ENCODE peak calls at places on chromosomes 11 and 22, in four cellular contexts. One of them, this sample, is unnamed. For H3K4me1, the result is how much of the 10 kb centered on the place peaks cover.

GRCh38 chr11:133228406-133229330 is 303.6 kb downstream of the OPCML start:
- DNase-seq in mucosa of descending colon: no peak
- DNase-seq in heart right ventricle: no peak
- DNase-seq in cardiac muscle cell: no peak
- DNase-seq in this sample: no peak

GRCh38 chr11:38014405-38014804 is 1416.4 kb upstream of the RAG2 start:
- DNase-seq in mucosa of descending colon: no peak
- DNase-seq in cardiac muscle cell: peak
- DNase-seq in heart right ventricle: no peak
- DNase-seq in this sample: no peak

GRCh38 chr11:71934213-71934612 is 5.4 kb downstream of the RNF121 start:
- DNase-seq in heart right ventricle: no peak
- DNase-seq in mucosa of descending colon: no peak
- DNase-seq in cardiac muscle cell: no peak
- DNase-seq in this sample: no peak

GRCh38 chr22:39178206-39179111 is 26.0 kb upstream of the CBX7 start:
- DNase-seq in heart right ventricle: no peak
- DNase-seq in cardiac muscle cell: peak
- DNase-seq in mucosa of descending colon: no peak
- DNase-seq in this sample: no peak

GRCh38 chr11:8608646-8609045 is 14.6 kb upstream of the STK33 start:
- DNase-seq in cardiac muscle cell: peak
- DNase-seq in mucosa of descending colon: no peak
- DNase-seq in heart right ventricle: no peak
- DNase-seq in this sample: peak

GRCh38 chr11:45083544-45084087 is 62.8 kb upstream of the PRDM11 start:
- DNase-seq in heart right ventricle: no peak
- DNase-seq in mucosa of descending colon: no peak
- DNase-seq in cardiac muscle cell: no peak
- DNase-seq in this sample: no peak

GRCh38 chr22:49977578-49977977 is 17.0 kb downstream of the PIM3 start:
- DNase-seq in mucosa of descending colon: no peak
- DNase-seq in cardiac muscle cell: no peak
- DNase-seq in heart right ventricle: no peak
- DNase-seq in this sample: no peak

GRCh38 chr11:69560141-69560790 is 78.8 kb downstream of the LINC01488 start:
- DNase-seq in mucosa of descending colon: no peak
- DNase-seq in heart right ventricle: no peak
- DNase-seq in cardiac muscle cell: no peak
- DNase-seq in this sample: no peak

GRCh38 chr11:128164090-128164741 is 423.1 kb downstream of the ETS1 start:
- DNase-seq in cardiac muscle cell: no peak
- DNase-seq in heart right ventricle: no peak
- DNase-seq in mucosa of descending colon: no peak
- DNase-seq in this sample: no peak

GRCh38 chr22:23376256-23376655 is 195.9 kb downstream of the BCR start:
- DNase-seq in mucosa of descending colon: peak
- DNase-seq in heart right ventricle: no peak
- DNase-seq in cardiac muscle cell: peak
- DNase-seq in this sample: no peak

GRCh38 chr11:33000181-33000580 is 15.5 kb upstream of the DEPDC7 start:
- DNase-seq in mucosa of descending colon: no peak
- DNase-seq in cardiac muscle cell: peak
- DNase-seq in heart right ventricle: no peak
- DNase-seq in this sample: no peak

GRCh38 chr22:45242778-45243191 is 2.1 kb upstream of the KIAA0930 start:
- DNase-seq in mucosa of descending colon: no peak
- DNase-seq in heart right ventricle: no peak
- DNase-seq in cardiac muscle cell: peak
- DNase-seq in this sample: no peak

GRCh38 chr11:130156108-130157022 is 3.2 kb upstream of the ST14 start:
- DNase-seq in cardiac muscle cell: peak
- DNase-seq in heart right ventricle: no peak
- DNase-seq in mucosa of descending colon: no peak
- DNase-seq in this sample: no peak

GRCh38 chr11:78645226-78646202 is 70.8 kb upstream of the NARS2 start:
- DNase-seq in heart right ventricle: peak
- DNase-seq in cardiac muscle cell: peak
- DNase-seq in mucosa of descending colon: no peak
- DNase-seq in this sample: peak

GRCh38 chr11:115691030-115691429 is 186.8 kb upstream of the CADM1 start:
- DNase-seq in mucosa of descending colon: no peak
- DNase-seq in cardiac muscle cell: no peak
- DNase-seq in heart right ventricle: no peak
- DNase-seq in this sample: no peak

GRCh38 chr22:45190473-45190872 is 26.7 kb downstream of the NUP50 start:
- DNase-seq in heart right ventricle: no peak
- DNase-seq in cardiac muscle cell: no peak
- DNase-seq in mucosa of descending colon: no peak
- DNase-seq in this sample: no peak

GRCh38 chr11:2149471-2150205 is 10.4 kb upstream of the IGF2 start:
- DNase-seq in mucosa of descending colon: no peak
- DNase-seq in heart right ventricle: no peak
- DNase-seq in cardiac muscle cell: no peak
- DNase-seq in this sample: no peak

GRCh38 chr22:29917052-29917902 is 34.3 kb downstream of the MTMR3 start:
- DNase-seq in mucosa of descending colon: no peak
- DNase-seq in cardiac muscle cell: peak
- DNase-seq in heart right ventricle: no peak
- DNase-seq in this sample: peak

GRCh38 chr11:46504817-46505613 is 88.8 kb downstream of the AMBRA1 start:
- DNase-seq in cardiac muscle cell: no peak
- DNase-seq in mucosa of descending colon: no peak
- DNase-seq in heart right ventricle: no peak
- DNase-seq in this sample: no peak

GRCh38 chr11:78019808-78020207 is 3.3 kb downstream of the KCTD14 start:
- DNase-seq in cardiac muscle cell: no peak
- DNase-seq in heart right ventricle: no peak
- DNase-seq in mucosa of descending colon: no peak
- DNase-seq in this sample: no peak

GRCh38 chr22:37741312-37741795 is 44.5 kb downstream of the TRIOBP start:
- DNase-seq in cardiac muscle cell: peak
- DNase-seq in heart right ventricle: peak
- DNase-seq in mucosa of descending colon: peak
- DNase-seq in this sample: peak

GRCh38 chr11:118789501-118790356 is 1.2 kb downstream of the DDX6 start:
- DNase-seq in heart right ventricle: no peak
- DNase-seq in cardiac muscle cell: peak
- DNase-seq in mucosa of descending colon: no peak
- DNase-seq in this sample: no peak

GRCh38 chr11:130411223-130411622 is 17.2 kb downstream of the ADAMTS8 start:
- DNase-seq in mucosa of descending colon: no peak
- DNase-seq in cardiac muscle cell: no peak
- DNase-seq in heart right ventricle: no peak
- DNase-seq in this sample: no peak

GRCh38 chr22:42646569-42647525 is 2.3 kb downstream of the CYB5R3 start:
- DNase-seq in mucosa of descending colon: peak
- DNase-seq in heart right ventricle: peak
- DNase-seq in cardiac muscle cell: peak
- DNase-seq in this sample: peak

DNA sequence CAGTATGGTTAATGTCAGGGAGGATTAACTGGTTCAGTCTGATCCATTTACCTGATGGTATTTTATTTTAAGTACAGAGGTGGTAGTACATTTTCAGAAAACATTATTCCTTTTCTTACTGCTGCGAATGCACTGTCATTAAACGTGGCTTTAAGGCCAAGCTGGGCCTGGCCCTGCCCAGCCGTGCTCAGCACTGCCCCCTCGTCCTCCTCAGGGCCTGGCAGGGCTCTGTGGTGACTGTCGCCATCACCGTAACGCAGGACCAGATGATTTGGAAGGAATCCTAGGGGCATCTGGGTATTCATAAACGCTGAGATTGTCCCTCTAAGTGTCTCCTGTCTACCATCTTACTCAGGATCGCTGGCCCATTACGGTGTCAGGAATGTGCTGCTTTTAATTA is 302.0 kb downstream of the TBC1D22A start:
- DNase-seq in heart right ventricle: no peak
- DNase-seq in cardiac muscle cell: no peak
- DNase-seq in mucosa of descending colon: no peak
- DNase-seq in this sample: no peak
- TF ChIP-seq CTCF in heart right ventricle: no peak
- TF ChIP-seq CTCF in cardiac muscle cell: no peak
- TF ChIP-seq CTCF in mucosa of descending colon: no peak
- TF ChIP-seq CTCF in this sample: no peak

GRCh38 chr11:126103150-126103549 is 40.5 kb upstream of the CDON start:
- DNase-seq in heart right ventricle: no peak
- DNase-seq in mucosa of descending colon: no peak
- DNase-seq in cardiac muscle cell: no peak
- DNase-seq in this sample: no peak
- H3K4me1 ChIP-seq in heart right ventricle: under half
- H3K4me1 ChIP-seq in mucosa of descending colon: under half
- H3K4me1 ChIP-seq in cardiac muscle cell: under half
- H3K4me1 ChIP-seq in this sample: under half

GRCh38 chr11:76918941-76919386 is 58.2 kb downstream of the ACER3 start:
- DNase-seq in mucosa of descending colon: no peak
- DNase-seq in heart right ventricle: peak
- DNase-seq in cardiac muscle cell: peak
- DNase-seq in this sample: no peak
- H3K4me3 ChIP-seq in mucosa of descending colon: no peak
- H3K4me3 ChIP-seq in heart right ventricle: peak
- H3K4me3 ChIP-seq in cardiac muscle cell: no peak
- H3K4me3 ChIP-seq in this sample: peak

DNA sequence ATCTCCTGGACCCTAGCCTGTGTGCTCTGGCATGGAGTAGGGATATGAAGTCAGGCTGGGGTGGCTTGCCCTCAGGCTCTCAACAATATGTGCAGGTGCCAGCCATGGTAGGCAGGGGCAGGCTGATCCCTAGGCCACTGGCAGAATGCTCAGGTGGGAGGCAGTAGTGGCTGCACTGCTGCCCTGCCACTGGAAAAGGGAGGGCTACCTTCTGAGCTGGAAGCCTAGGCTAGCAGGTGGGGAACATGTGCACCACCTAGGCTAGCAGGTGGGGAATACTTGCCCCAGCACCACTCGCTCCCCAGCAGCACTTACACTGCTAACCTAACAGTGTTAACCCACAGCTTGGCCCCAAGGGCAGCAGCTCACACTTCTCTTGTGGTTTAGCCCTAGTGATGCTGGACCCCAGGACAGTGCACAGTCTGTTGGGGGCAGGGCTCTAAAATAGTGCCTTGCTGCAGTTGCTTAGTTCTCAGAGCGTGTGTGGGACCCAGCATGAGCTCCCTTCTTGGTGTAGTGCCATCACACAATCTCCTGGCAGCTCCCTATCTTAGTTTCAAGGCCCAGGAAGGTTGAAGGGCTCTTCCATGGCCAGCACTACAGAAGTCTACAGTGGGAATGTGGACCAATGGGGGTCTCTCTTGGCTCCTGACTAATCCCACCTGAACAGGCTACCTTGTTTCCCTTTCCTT is 130.8 kb downstream of the FCHSD2 start:
- DNase-seq in heart right ventricle: no peak
- DNase-seq in cardiac muscle cell: no peak
- DNase-seq in mucosa of descending colon: no peak
- DNase-seq in this sample: no peak
- TF ChIP-seq CTCF in heart right ventricle: no peak
- TF ChIP-seq CTCF in cardiac muscle cell: no peak
- TF ChIP-seq CTCF in mucosa of descending colon: no peak
- TF ChIP-seq CTCF in this sample: no peak

GRCh38 chr11:35934981-35935380 is 8.9 kb upstream of the LDLRAD3 start:
- DNase-seq in mucosa of descending colon: no peak
- DNase-seq in cardiac muscle cell: no peak
- DNase-seq in heart right ventricle: no peak
- DNase-seq in this sample: no peak
- H3K4me1 ChIP-seq in mucosa of descending colon: under half
- H3K4me1 ChIP-seq in cardiac muscle cell: under half
- H3K4me1 ChIP-seq in heart right ventricle: under half
- H3K4me1 ChIP-seq in this sample: under half

DNA sequence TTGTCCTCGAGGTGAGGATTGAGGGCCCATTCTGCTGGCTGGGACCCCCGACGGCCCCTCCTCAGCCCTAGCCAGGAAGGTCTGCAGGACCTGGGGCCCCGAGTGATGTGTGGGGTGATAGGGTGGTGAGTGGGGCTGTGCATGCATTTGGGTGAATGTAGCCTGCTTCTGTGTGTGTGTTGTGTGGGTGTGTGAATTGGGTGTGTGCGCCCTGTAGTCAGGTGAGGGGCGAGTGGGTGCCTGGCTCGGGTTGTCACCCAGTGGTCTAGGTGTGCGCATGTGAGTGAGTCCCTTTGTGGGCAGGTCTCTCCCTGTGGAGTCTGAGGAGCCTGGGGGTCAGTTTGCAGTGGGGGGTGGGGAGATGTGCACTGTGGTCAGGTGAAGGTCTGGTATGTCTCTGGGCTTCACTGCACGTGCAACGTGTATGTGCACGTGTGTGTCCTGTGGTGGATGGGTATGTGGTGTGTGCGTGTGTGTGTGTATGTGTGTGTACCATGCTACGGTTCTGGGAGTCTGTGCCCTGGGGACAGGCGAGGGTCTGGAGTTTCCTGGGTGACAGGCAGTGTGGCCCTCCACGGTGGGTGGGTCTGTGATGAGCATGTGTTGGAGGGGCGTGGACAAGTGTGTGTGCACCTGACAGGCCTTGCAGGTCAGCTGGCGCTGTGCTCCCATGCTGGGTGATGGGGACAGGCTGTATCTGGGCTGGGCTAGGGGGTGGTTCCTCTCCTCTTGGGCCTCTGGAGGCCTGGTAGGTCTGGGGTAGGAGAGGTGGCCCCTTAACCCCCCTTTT is 1.0 kb downstream of the TMEM151A start:
- DNase-seq in cardiac muscle cell: no peak
- DNase-seq in mucosa of descending colon: peak
- DNase-seq in heart right ventricle: no peak
- DNase-seq in this sample: no peak
- H3K4me3 ChIP-seq in cardiac muscle cell: no peak
- H3K4me3 ChIP-seq in mucosa of descending colon: no peak
- H3K4me3 ChIP-seq in heart right ventricle: no peak
- H3K4me3 ChIP-seq in this sample: no peak

GRCh38 chr22:48664586-48664985 is 1163.1 kb downstream of the BRD1 start:
- DNase-seq in cardiac muscle cell: no peak
- DNase-seq in mucosa of descending colon: no peak
- DNase-seq in heart right ventricle: no peak
- DNase-seq in this sample: no peak
- TF ChIP-seq CTCF in cardiac muscle cell: no peak
- TF ChIP-seq CTCF in mucosa of descending colon: no peak
- TF ChIP-seq CTCF in heart right ventricle: no peak
- TF ChIP-seq CTCF in this sample: no peak

DNA sequence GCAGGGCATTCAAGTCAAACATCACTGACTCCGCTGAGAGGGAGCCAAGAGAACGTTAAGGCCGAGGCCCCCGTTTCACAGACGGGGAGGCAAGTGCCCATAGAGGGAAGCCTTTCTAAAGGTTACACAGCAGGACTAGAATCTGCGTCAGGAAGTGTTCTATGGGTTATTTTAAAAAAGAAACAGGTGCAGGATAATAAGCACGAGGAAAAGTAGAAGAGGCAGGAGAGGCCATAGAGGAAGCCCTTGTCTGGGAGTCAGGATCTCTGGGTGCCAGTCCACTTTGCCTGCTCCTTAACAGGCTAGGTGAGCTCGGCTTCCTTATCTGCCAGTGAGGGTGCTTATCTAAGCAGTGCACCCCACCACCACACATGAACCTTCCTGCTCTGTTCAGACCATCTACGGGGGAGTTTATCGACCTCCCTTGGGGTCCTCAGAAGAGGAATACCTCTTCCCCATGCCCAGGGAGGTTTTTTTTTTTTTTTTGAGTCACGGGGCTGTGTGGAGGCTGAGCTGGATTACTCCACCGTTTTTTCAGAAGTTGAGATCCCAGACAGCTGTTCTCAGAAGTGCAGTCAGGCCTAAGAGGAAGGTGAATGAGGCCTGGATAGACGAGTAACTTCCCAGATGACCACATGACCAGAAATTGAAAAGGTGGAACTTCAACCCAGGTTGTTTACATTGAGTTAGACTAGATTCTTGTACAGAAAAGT is 1.2 kb upstream of the FCHSD2 start:
- DNase-seq in heart right ventricle: no peak
- DNase-seq in mucosa of descending colon: no peak
- DNase-seq in cardiac muscle cell: peak
- DNase-seq in this sample: no peak
- H3K4me1 ChIP-seq in heart right ventricle: under half
- H3K4me1 ChIP-seq in mucosa of descending colon: under half
- H3K4me1 ChIP-seq in cardiac muscle cell: under half
- H3K4me1 ChIP-seq in this sample: half or more

This sample was measured in right atrium auricular region.